ENCODE peak calls at places on chromosomes 6 and 20, in nine cellular contexts. M, B, V, G, Y, F, S, T and L are unnamed samples.

GRCh38 chr6:46246081-46246480 is 75.3 kb upstream of the ENPP5 start:
- DNase-seq in M (no peak), B (no peak), V (no peak), G (no peak), Y (no peak), F (no peak), S (no peak), T (no peak), L (no peak)

GRCh38 chr20:47610247-47610944 is 108.7 kb downstream of the NCOA3 start:
- DNase-seq in M (no peak), B (peak), V (no peak), G (peak), Y (peak), F (no peak), S (peak), T (no peak), L (no peak)

GRCh38 chr6:27669278-27669797 is 196.4 kb upstream of the ZNF184 start:
- DNase-seq in M (no peak), B (no peak), V (no peak), G (no peak), Y (no peak), F (no peak), S (no peak), T (no peak), L (no peak)

GRCh38 chr6:155881845-155882526 is 426.3 kb upstream of the NOX3 start:
- DNase-seq in M (no peak), B (no peak), V (no peak), G (no peak), Y (no peak), F (no peak), S (no peak), T (no peak), L (no peak)

GRCh38 chr20:40959325-40960092 is 69.1 kb upstream of the TOP1 start:
- DNase-seq in M (no peak), B (no peak), V (peak), G (peak), Y (no peak), F (no peak), S (no peak), T (no peak), L (no peak)

GRCh38 chr6:124028117-124028516 is 224.5 kb downstream of the NKAIN2 start:
- DNase-seq in M (no peak), B (no peak), V (no peak), G (no peak), Y (no peak), F (no peak), S (no peak), T (no peak), L (no peak)

GRCh38 chr6:139706949-139707348 is 332.5 kb upstream of the CITED2 start:
- DNase-seq in M (no peak), B (no peak), V (no peak), G (no peak), Y (no peak), F (no peak), S (no peak), T (no peak), L (no peak)

GRCh38 chr6:42569102-42570028 is 5.5 kb downstream of the UBR2 start:
- DNase-seq in M (no peak), B (no peak), V (no peak), G (no peak), Y (peak), F (no peak), S (no peak), T (no peak), L (no peak)

GRCh38 chr6:92777146-92777740 is 642.1 kb downstream of the EPHA7 start:
- DNase-seq in M (peak), B (peak), V (no peak), G (peak), Y (no peak), F (no peak), S (no peak), T (no peak), L (no peak)

GRCh38 chr6:13351271-13351670 is 22.9 kb upstream of the TBC1D7 start:
- DNase-seq in M (peak), B (no peak), V (peak), G (no peak), Y (no peak), F (no peak), S (no peak), T (peak), L (no peak)

GRCh38 chr20:55880361-55880760 is 125.0 kb downstream of the CBLN4 start:
- DNase-seq in M (no peak), B (no peak), V (no peak), G (no peak), Y (no peak), F (no peak), S (no peak), T (no peak), L (no peak)

GRCh38 chr20:52965380-52965779 is 6.8 kb upstream of the TSHZ2 start:
- DNase-seq in M (no peak), B (no peak), V (no peak), G (no peak), Y (no peak), F (no peak), S (no peak), T (no peak), L (no peak)

GRCh38 chr20:37992802-37993538 is 40.3 kb downstream of the TTI1 start:
- DNase-seq in M (no peak), B (peak), V (no peak), G (peak), Y (peak), F (no peak), S (no peak), T (no peak), L (peak)

GRCh38 chr6:168311410-168312124 is 8.0 kb downstream of the DACT2 start:
- DNase-seq in M (no peak), B (no peak), V (no peak), G (no peak), Y (no peak), F (no peak), S (no peak), T (no peak), L (no peak)

GRCh38 chr6:122628714-122629113 is 18.5 kb downstream of the PKIB start:
- DNase-seq in M (no peak), B (no peak), V (no peak), G (no peak), Y (no peak), F (no peak), S (no peak), T (no peak), L (no peak)

GRCh38 chr6:39468385-39468784 is 145.9 kb upstream of the KCNK16 start:
- DNase-seq in M (no peak), B (no peak), V (no peak), G (no peak), Y (no peak), F (no peak), S (no peak), T (no peak), L (no peak)

GRCh38 chr6:13759025-13759424 is 47.4 kb upstream of the RANBP9 start:
- DNase-seq in M (no peak), B (no peak), V (no peak), G (no peak), Y (no peak), F (no peak), S (no peak), T (no peak), L (no peak)

GRCh38 chr6:72675396-72675795 is 53.5 kb downstream of the KCNQ5 start:
- DNase-seq in M (no peak), B (no peak), V (no peak), G (no peak), Y (peak), F (no peak), S (no peak), T (no peak), L (no peak)

GRCh38 chr20:9590189-9590588 is 75.8 kb downstream of the LAMP5 start:
- DNase-seq in M (no peak), B (no peak), V (no peak), G (no peak), Y (no peak), F (no peak), S (no peak), T (no peak), L (no peak)

GRCh38 chr6:139378882-139379341 is 4.5 kb upstream of the CITED2 start:
- DNase-seq in M (no peak), B (peak), V (no peak), G (no peak), Y (no peak), F (no peak), S (no peak), T (no peak), L (no peak)

GRCh38 chr6:88295663-88296062 is 129.5 kb upstream of the CNR1 start:
- DNase-seq in M (no peak), B (no peak), V (no peak), G (no peak), Y (no peak), F (no peak), S (no peak), T (no peak), L (no peak)

GRCh38 chr20:24804481-24805206 is 144.4 kb upstream of the CST7 start:
- DNase-seq in M (no peak), B (no peak), V (no peak), G (no peak), Y (no peak), F (no peak), S (no peak), T (no peak), L (no peak)

GRCh38 chr6:30113843-30114242 is 953 bp upstream of the TRIM31 start:
- DNase-seq in M (no peak), B (no peak), V (no peak), G (no peak), Y (no peak), F (no peak), S (no peak), T (no peak), L (no peak)

GRCh38 chr20:36273414-36274247 is 32.5 kb upstream of the DLGAP4 start:
- DNase-seq in M (no peak), B (no peak), V (peak), G (peak), Y (peak), F (no peak), S (no peak), T (no peak), L (no peak)

GRCh38 chr6:116158641-116159040 is 32.7 kb upstream of the COL10A1 start:
- DNase-seq in M (no peak), B (no peak), V (no peak), G (no peak), Y (peak), F (no peak), S (no peak), T (no peak), L (no peak)

GRCh38 chr6:150491131-150491795 is 108.4 kb upstream of the PLEKHG1 start:
- DNase-seq in M (no peak), B (peak), V (no peak), G (peak), Y (peak), F (no peak), S (no peak), T (no peak), L (no peak)

GRCh38 chr6:22236626-22237414 is 60.0 kb downstream of the PRL start:
- DNase-seq in M (no peak), B (peak), V (no peak), G (no peak), Y (peak), F (no peak), S (no peak), T (no peak), L (no peak)

GRCh38 chr6:100230115-100230975 is 234.4 kb downstream of the SIM1 start:
- DNase-seq in M (no peak), B (no peak), V (no peak), G (no peak), Y (no peak), F (no peak), S (no peak), T (no peak), L (no peak)

GRCh38 chr6:142893088-142893487 is 51.9 kb downstream of the HIVEP2 start:
- DNase-seq in M (no peak), B (no peak), V (no peak), G (no peak), Y (no peak), F (no peak), S (no peak), T (no peak), L (no peak)

GRCh38 chr6:38192011-38192410 is 372.5 kb downstream of the ZFAND3 start:
- DNase-seq in M (no peak), B (no peak), V (no peak), G (no peak), Y (no peak), F (no peak), S (no peak), T (no peak), L (no peak)

GRCh38 chr6:106927531-106928398 is 46.8 kb downstream of the CD24 start:
- DNase-seq in M (no peak), B (peak), V (peak), G (peak), Y (peak), F (no peak), S (peak), T (no peak), L (peak)

GRCh38 chr20:46118481-46119020 is 437 bp downstream of the CD40 start:
- DNase-seq in M (no peak), B (no peak), V (peak), G (peak), Y (no peak), F (no peak), S (no peak), T (no peak), L (peak)